ENCODE peak calls at places on chromosomes 2 and 18, in ten cellular contexts. V is HepG2, N is fibroblast of lung, Q is IMR-90, O is GM23248, P is PC-9, R is mammary epithelial cell, U is endothelial cell of umbilical vein, E is PC-3, H is SK-N-SH. C is an unnamed sample.

GRCh38 chr2:80548469-80548868 is 243.9 kb upstream of the LRRTM1 start:
- DNase-seq in V (no peak), N (no peak), Q (no peak), O (no peak), P (no peak), R (no peak), U (no peak), E (no peak), H (no peak), C (no peak)

GRCh38 chr18:31688601-31689000 is 4.2 kb upstream of the B4GALT6 start:
- DNase-seq in V (no peak), N (no peak), Q (no peak), O (no peak), P (peak), R (no peak), U (no peak), E (no peak), H (no peak), C (no peak)

GRCh38 chr2:162475661-162476060 is 131.7 kb downstream of the GCA start:
- DNase-seq in V (no peak), N (peak), Q (no peak), O (no peak), P (no peak), R (peak), U (no peak), E (peak), H (no peak), C (peak)

GRCh38 chr18:41395695-41396094 is 559.3 kb upstream of the PIK3C3 start:
- DNase-seq in V (no peak), N (peak), Q (peak), O (no peak), P (no peak), R (peak), U (no peak), E (peak), H (no peak), C (peak)

GRCh38 chr2:180125245-180125962 is 118.3 kb upstream of the CWC22 start:
- DNase-seq in V (peak), N (peak), Q (peak), O (peak), P (peak), R (peak), U (peak), E (peak), H (peak), C (peak)

GRCh38 chr2:233152541-233152940 is 92.4 kb downstream of the INPP5D start:
- DNase-seq in V (no peak), N (peak), Q (peak), O (peak), P (no peak), R (no peak), U (peak), E (no peak), H (no peak), C (no peak)

GRCh38 chr2:62313433-62314227 is 117.7 kb downstream of the B3GNT2 start:
- DNase-seq in V (no peak), N (no peak), Q (no peak), O (no peak), P (no peak), R (no peak), U (no peak), E (no peak), H (no peak), C (no peak)

GRCh38 chr2:134919360-134920210 is 963 bp downstream of the CCNT2 start:
- DNase-seq in V (no peak), N (peak), Q (peak), O (peak), P (no peak), R (peak), U (peak), E (peak), H (peak), C (no peak)

GRCh38 chr2:43898134-43898957 is 59.6 kb downstream of the ABCG8 start:
- DNase-seq in V (peak), N (no peak), Q (peak), O (no peak), P (no peak), R (no peak), U (no peak), E (no peak), H (peak), C (peak)

GRCh38 chr2:144939590-144939989 is 419.7 kb upstream of the ZEB2 start:
- DNase-seq in V (no peak), N (no peak), Q (no peak), O (no peak), P (no peak), R (no peak), U (no peak), E (no peak), H (peak), C (no peak)
- H3K27ac ChIP-seq in V (no peak), N (no peak), Q (no peak), O (no peak), P (no peak), R (no peak), U (no peak), E (no peak), H (no peak), C (no peak)

DNA sequence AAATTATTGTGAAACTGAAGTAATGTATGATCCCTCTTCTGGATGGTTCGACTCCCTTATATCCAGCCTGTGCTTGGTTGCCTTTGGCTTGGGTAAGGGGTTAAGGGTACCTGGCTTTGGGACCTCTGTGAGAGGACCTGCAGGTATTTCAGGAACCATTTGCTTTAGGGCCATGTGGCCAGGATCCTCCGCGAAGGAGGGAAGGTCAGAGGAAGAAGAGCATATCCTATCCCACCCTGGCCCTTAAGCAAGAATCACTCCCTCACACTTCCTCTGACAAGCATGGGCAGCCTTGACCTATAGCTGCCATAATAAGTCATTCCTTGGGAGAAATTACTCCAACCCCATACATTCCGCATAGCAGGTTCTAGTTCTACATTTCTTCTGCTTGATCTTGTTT is 59.1 kb upstream of the TXNDC2 start:
- DNase-seq in V (no peak), N (no peak), Q (no peak), O (no peak), P (no peak), R (no peak), U (no peak), E (no peak), H (no peak), C (no peak)
- H2AFZ ChIP-seq in V (no peak), N (no peak), Q (no peak), O (no peak), P (no peak), R (no peak), U (no peak), E (no peak), H (no peak), C (no peak)

GRCh38 chr18:8381801-8382459 is 227.3 kb upstream of the RAB12 start:
- DNase-seq in V (no peak), N (peak), Q (peak), O (no peak), P (no peak), R (no peak), U (no peak), E (no peak), H (no peak), C (no peak)
- H3K27ac ChIP-seq in V (no peak), N (no peak), Q (no peak), O (no peak), P (no peak), R (no peak), U (no peak), E (no peak), H (no peak), C (no peak)

GRCh38 chr2:137237055-137237454 is 471.7 kb downstream of the THSD7B start:
- DNase-seq in V (no peak), N (peak), Q (no peak), O (peak), P (no peak), R (no peak), U (no peak), E (peak), H (no peak), C (no peak)
- H2AFZ ChIP-seq in V (no peak), N (no peak), Q (no peak), O (peak), P (no peak), R (no peak), U (no peak), E (no peak), H (peak), C (no peak)

DNA sequence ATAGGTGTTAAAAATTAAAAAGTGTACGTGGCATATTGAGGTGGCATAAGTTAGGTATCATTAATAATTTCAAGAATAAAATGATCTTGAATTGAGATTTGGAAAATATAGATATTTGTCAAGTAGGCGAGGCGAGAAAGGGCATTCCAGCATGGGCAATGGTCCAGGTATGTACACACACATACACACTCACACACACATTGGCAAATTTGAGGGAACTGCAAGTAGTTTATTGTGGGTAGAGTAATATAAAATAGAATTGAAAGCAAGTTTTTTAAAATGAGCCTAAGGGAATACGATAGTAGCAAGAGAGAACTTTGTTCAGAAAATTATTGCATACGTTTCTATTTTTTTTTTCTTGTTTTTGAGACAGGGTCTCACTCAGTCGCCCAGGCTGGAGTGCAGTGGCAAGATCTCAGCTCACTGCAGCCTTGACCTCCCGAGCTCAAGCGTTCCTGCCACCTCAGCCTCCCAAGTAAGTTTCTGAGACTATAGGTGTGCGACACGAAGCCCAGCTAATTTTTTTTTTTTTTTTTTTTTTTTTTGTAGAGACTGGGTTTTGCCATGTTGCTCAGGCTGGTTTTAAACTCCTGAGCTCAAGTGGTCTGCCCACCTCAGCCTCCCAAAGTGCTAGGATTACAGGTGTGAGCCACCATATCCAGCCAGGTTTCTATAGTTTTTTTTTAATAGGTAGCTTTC is 96.7 kb upstream of the SLC39A10 start:
- DNase-seq in V (no peak), N (no peak), Q (peak), O (no peak), P (no peak), R (no peak), U (no peak), E (peak), H (no peak), C (no peak)
- H3K27ac ChIP-seq in V (no peak), N (peak), Q (peak), O (peak), P (peak), R (peak), U (no peak), E (peak), H (peak), C (no peak)